ENCODE peak calls at places on chromosomes 4 and X, in five cellular contexts. S is progenitor cell of endocrine pancreas, W is caudate nucleus, B is left cardiac atrium, Z is T-helper 9 cell. J is an unnamed sample.

GRCh38 chrX:150473371-150473770 is 95.0 kb upstream of the MTM1 start:
- DNase-seq in S (no peak), W (no peak), B (no peak), Z (no peak), J (no peak)

GRCh38 chr4:173731257-173731656 is 201.2 kb upstream of the HAND2 start:
- DNase-seq in S (no peak), W (no peak), B (no peak), Z (no peak), J (no peak)

GRCh38 chr4:88599714-88600113 is 7.4 kb downstream of the HERC3 start:
- DNase-seq in S (no peak), W (no peak), B (no peak), Z (no peak), J (no peak)

GRCh38 chr4:2408401-2408958 is 10.0 kb downstream of the ZFYVE28 start:
- DNase-seq in S (no peak), W (no peak), B (no peak), Z (no peak), J (peak; percentile 6)

GRCh38 chr4:182560358-182560757 is 317.2 kb downstream of the TENM3 start:
- DNase-seq in S (no peak), W (no peak), B (no peak), Z (no peak), J (no peak)

GRCh38 chr4:25654971-25655963 is at the start of gene SLC34A2:
- DNase-seq in S (peak; percentile 54), W (no peak), B (no peak), Z (no peak), J (no peak)

GRCh38 chr4:1373892-1374705 is 27.1 kb downstream of the UVSSA start:
- DNase-seq in S (no peak), W (no peak), B (peak; percentile 13), Z (no peak), J (no peak)

GRCh38 chr4:184386271-184386781 is 88.0 kb downstream of the IRF2 start:
- DNase-seq in S (no peak), W (no peak), B (peak; percentile 47), Z (no peak), J (no peak)

GRCh38 chrX:74490249-74490648 is 69.0 kb downstream of the SLC16A2 start:
- DNase-seq in S (no peak), W (no peak), B (no peak), Z (no peak), J (no peak)

GRCh38 chr4:62457356-62457755 is 1257.2 kb downstream of the ADGRL3 start:
- DNase-seq in S (no peak), W (no peak), B (no peak), Z (no peak), J (no peak)

GRCh38 chrX:3713937-3714434 is 537 bp upstream of the PRKX start:
- DNase-seq in S (no peak), W (no peak), B (no peak), Z (no peak), J (no peak)

GRCh38 chr4:72496119-72496518 is 72.9 kb downstream of the ADAMTS3 start:
- DNase-seq in S (no peak), W (no peak), B (no peak), Z (no peak), J (no peak)

GRCh38 chr4:76803522-76803921 is 94.4 kb downstream of the SOWAHB start:
- DNase-seq in S (no peak), W (no peak), B (no peak), Z (no peak), J (peak; percentile 15)

GRCh38 chr4:103361926-103362325 is 163.8 kb upstream of the CENPE start:
- DNase-seq in S (no peak), W (no peak), B (no peak), Z (no peak), J (no peak)

GRCh38 chrX:46376246-46376885 is 168.9 kb downstream of the ZNF674 start:
- DNase-seq in S (no peak), W (no peak), B (no peak), Z (no peak), J (no peak)

GRCh38 chr4:112516076-112516385 is at the start of gene NEUROG2:
- DNase-seq in S (no peak), W (no peak), B (no peak), Z (no peak), J (no peak)

GRCh38 chr4:177281544-177281943 is 28.1 kb upstream of the NEIL3 start:
- DNase-seq in S (no peak), W (no peak), B (no peak), Z (no peak), J (no peak)

GRCh38 chr4:67131224-67131623 is 414.1 kb downstream of the CENPC start:
- DNase-seq in S (no peak), W (no peak), B (no peak), Z (no peak), J (no peak)

GRCh38 chrX:9291666-9292065 is 173.2 kb upstream of the TBL1X start:
- DNase-seq in S (peak; percentile 26), W (no peak), B (no peak), Z (no peak), J (no peak)

GRCh38 chrX:25004485-25005032 is 11.2 kb downstream of the ARX start:
- DNase-seq in S (no peak), W (no peak), B (no peak), Z (no peak), J (no peak)

GRCh38 chrX:153708415-153708814 is 15.8 kb downstream of the BCAP31 start:
- DNase-seq in S (peak; percentile 56), W (peak; percentile 17), B (peak; percentile 69), Z (no peak), J (peak; percentile 63)

GRCh38 chrX:74492720-74493201 is 71.5 kb downstream of the SLC16A2 start:
- DNase-seq in S (no peak), W (no peak), B (no peak), Z (no peak), J (no peak)